ENCODE peak calls at places on chromosome 1, in eight cellular contexts. P is GM04504, Q is WTC11, W is globus pallidus, N is GM04503, R is aorta, Z is fibroblast of mammary gland, D is cardiac fibroblast. F is an unnamed sample.
A peak's percentile ranks its signal among the peaks of the same experiment; 100 is the strongest.

GRCh38 chr1:234488054-234488953 is 9.3 kb upstream of the TARBP1 start:
- DNase-seq in P (no peak), Q (no peak), W (no peak), N (no peak), R (no peak), Z (no peak), D (no peak), F (no peak)

GRCh38 chr1:93180723-93181613 is at the start of gene CCDC18:
- DNase-seq in P (peak; percentile 4), Q (no peak), W (no peak), N (no peak), R (no peak), Z (peak; percentile 46), D (peak; percentile 65), F (peak; percentile 47)

GRCh38 chr1:10980841-10981727 is 31.4 kb upstream of the TARDBP start:
- DNase-seq in P (peak; percentile 62), Q (no peak), W (peak; percentile 95), N (peak; percentile 53), R (no peak), Z (peak; percentile 56), D (peak; percentile 27), F (peak; percentile 14)

GRCh38 chr1:78377356-78377928 is 113.3 kb upstream of the PTGFR start:
- DNase-seq in P (no peak), Q (no peak), W (no peak), N (no peak), R (no peak), Z (peak; percentile 49), D (peak; percentile 33), F (peak; percentile 54)

GRCh38 chr1:204618148-204618760 is 67.3 kb downstream of the LRRN2 start:
- DNase-seq in P (no peak), Q (no peak), W (no peak), N (no peak), R (no peak), Z (no peak), D (no peak), F (no peak)

GRCh38 chr1:55362558-55362957 is 147.4 kb upstream of the USP24 start:
- DNase-seq in P (peak; percentile 59), Q (no peak), W (no peak), N (peak; percentile 46), R (no peak), Z (peak; percentile 87), D (peak; percentile 86), F (peak; percentile 75)

GRCh38 chr1:217924924-217925323 is 293.8 kb downstream of the SPATA17 start:
- DNase-seq in P (no peak), Q (peak; percentile 42), W (no peak), N (no peak), R (no peak), Z (no peak), D (no peak), F (no peak)

GRCh38 chr1:161402446-161402845 is 34.8 kb upstream of the CFAP126 start:
- DNase-seq in P (no peak), Q (no peak), W (no peak), N (no peak), R (no peak), Z (peak; percentile 78), D (peak; percentile 44), F (peak; percentile 12)

GRCh38 chr1:180912211-180912800 is 391 bp upstream of the KIAA1614 start:
- DNase-seq in P (peak; percentile 17), Q (peak; percentile 53), W (peak; percentile 12), N (no peak), R (no peak), Z (peak; percentile 39), D (peak; percentile 41), F (peak; percentile 76)

GRCh38 chr1:58650141-58650540 is 49.7 kb downstream of the MYSM1 start:
- DNase-seq in P (no peak), Q (no peak), W (no peak), N (no peak), R (no peak), Z (peak; percentile 63), D (peak; percentile 21), F (peak; percentile 10)

GRCh38 chr1:88646852-88647645 is 37.0 kb upstream of the PKN2 start:
- DNase-seq in P (no peak), Q (no peak), W (no peak), N (no peak), R (no peak), Z (peak; percentile 39), D (peak; percentile 19), F (no peak)

GRCh38 chr1:67211589-67212563 is 45.6 kb downstream of the IL23R start:
- DNase-seq in P (no peak), Q (peak; percentile 28), W (no peak), N (no peak), R (no peak), Z (peak; percentile 36), D (peak; percentile 58), F (no peak)